ENCODE peak calls at places on chromosomes 3 and 15, in seven cellular contexts. One of them, this sample, is unnamed.

GRCh38 chr3:13667330-13667729 is 118.4 kb downstream of the FBLN2 start:
- DNase-seq in body of pancreas: no peak
- DNase-seq in Panc1: no peak
- DNase-seq in fibroblast of lung: no peak
- DNase-seq in Karpas-422: no peak
- DNase-seq in heart right ventricle: no peak
- DNase-seq in psoas muscle: no peak
- DNase-seq in this sample: no peak

GRCh38 chr3:144055604-144056003 is 84.0 kb downstream of the DIPK2A start:
- DNase-seq in body of pancreas: no peak
- DNase-seq in Panc1: no peak
- DNase-seq in fibroblast of lung: no peak
- DNase-seq in Karpas-422: no peak
- DNase-seq in heart right ventricle: no peak
- DNase-seq in psoas muscle: no peak
- DNase-seq in this sample: no peak

GRCh38 chr15:36896949-36897348 is 203.4 kb downstream of the MEIS2 start:
- DNase-seq in body of pancreas: no peak
- DNase-seq in Panc1: no peak
- DNase-seq in fibroblast of lung: no peak
- DNase-seq in Karpas-422: no peak
- DNase-seq in heart right ventricle: no peak
- DNase-seq in psoas muscle: no peak
- DNase-seq in this sample: no peak

GRCh38 chr3:176633511-176633910 is 563.8 kb downstream of the TBL1XR1 start:
- DNase-seq in body of pancreas: no peak
- DNase-seq in Panc1: no peak
- DNase-seq in fibroblast of lung: no peak
- DNase-seq in Karpas-422: no peak
- DNase-seq in heart right ventricle: no peak
- DNase-seq in psoas muscle: no peak
- DNase-seq in this sample: no peak

GRCh38 chr3:188123170-188123920 is 30.6 kb upstream of the LPP start:
- DNase-seq in body of pancreas: no peak
- DNase-seq in Panc1: no peak
- DNase-seq in fibroblast of lung: peak; percentile 22
- DNase-seq in Karpas-422: peak; percentile 81
- DNase-seq in heart right ventricle: no peak
- DNase-seq in psoas muscle: no peak
- DNase-seq in this sample: no peak

GRCh38 chr15:76795217-76795616 is 109.9 kb downstream of the SCAPER start:
- DNase-seq in body of pancreas: no peak
- DNase-seq in Panc1: no peak
- DNase-seq in fibroblast of lung: no peak
- DNase-seq in Karpas-422: no peak
- DNase-seq in heart right ventricle: no peak
- DNase-seq in psoas muscle: no peak
- DNase-seq in this sample: no peak

GRCh38 chr15:75348563-75349350 is 1.9 kb downstream of the NEIL1 start:
- DNase-seq in body of pancreas: peak; percentile 31
- DNase-seq in Panc1: no peak
- DNase-seq in fibroblast of lung: no peak
- DNase-seq in Karpas-422: no peak
- DNase-seq in heart right ventricle: no peak
- DNase-seq in psoas muscle: no peak
- DNase-seq in this sample: no peak

GRCh38 chr3:31920310-31920709 is 60.8 kb downstream of the OSBPL10 start:
- DNase-seq in body of pancreas: no peak
- DNase-seq in Panc1: no peak
- DNase-seq in fibroblast of lung: no peak
- DNase-seq in Karpas-422: no peak
- DNase-seq in heart right ventricle: no peak
- DNase-seq in psoas muscle: no peak
- DNase-seq in this sample: no peak

GRCh38 chr3:129224984-129225393 is 24.4 kb upstream of the COPG1 start:
- DNase-seq in body of pancreas: peak; percentile 94
- DNase-seq in Panc1: peak; percentile 67
- DNase-seq in fibroblast of lung: peak; percentile 82
- DNase-seq in Karpas-422: no peak
- DNase-seq in heart right ventricle: peak; percentile 82
- DNase-seq in psoas muscle: peak; percentile 89
- DNase-seq in this sample: peak; percentile 59

GRCh38 chr3:32406481-32407408 is 15.1 kb downstream of the CMTM7 start:
- DNase-seq in body of pancreas: peak; percentile 38
- DNase-seq in Panc1: no peak
- DNase-seq in fibroblast of lung: no peak
- DNase-seq in Karpas-422: no peak
- DNase-seq in heart right ventricle: no peak
- DNase-seq in psoas muscle: no peak
- DNase-seq in this sample: no peak

GRCh38 chr15:39077998-39078397 is 502.9 kb upstream of the THBS1 start:
- DNase-seq in body of pancreas: no peak
- DNase-seq in Panc1: no peak
- DNase-seq in fibroblast of lung: no peak
- DNase-seq in Karpas-422: no peak
- DNase-seq in heart right ventricle: no peak
- DNase-seq in psoas muscle: no peak
- DNase-seq in this sample: no peak

GRCh38 chr15:78461171-78461881 is 23.3 kb downstream of the IREB2 start:
- DNase-seq in body of pancreas: no peak
- DNase-seq in Panc1: no peak
- DNase-seq in fibroblast of lung: peak; percentile 11
- DNase-seq in Karpas-422: no peak
- DNase-seq in heart right ventricle: no peak
- DNase-seq in psoas muscle: no peak
- DNase-seq in this sample: no peak

GRCh38 chr3:115239717-115240116 is 92.6 kb upstream of the ZBTB20 start:
- DNase-seq in body of pancreas: peak; percentile 53
- DNase-seq in Panc1: peak; percentile 59
- DNase-seq in fibroblast of lung: peak; percentile 87
- DNase-seq in Karpas-422: no peak
- DNase-seq in heart right ventricle: peak; percentile 13
- DNase-seq in psoas muscle: peak; percentile 33
- DNase-seq in this sample: peak; percentile 41

GRCh38 chr3:186772886-186773417 is 10.4 kb upstream of the EIF4A2 start:
- DNase-seq in body of pancreas: peak; percentile 70
- DNase-seq in Panc1: no peak
- DNase-seq in fibroblast of lung: no peak
- DNase-seq in Karpas-422: peak; percentile 94
- DNase-seq in heart right ventricle: peak; percentile 70
- DNase-seq in psoas muscle: peak; percentile 72
- DNase-seq in this sample: peak; percentile 53

GRCh38 chr3:190155752-190156151 is 35.1 kb upstream of the P3H2 start:
- DNase-seq in body of pancreas: no peak
- DNase-seq in Panc1: no peak
- DNase-seq in fibroblast of lung: no peak
- DNase-seq in Karpas-422: peak; percentile 35
- DNase-seq in heart right ventricle: no peak
- DNase-seq in psoas muscle: no peak
- DNase-seq in this sample: no peak

GRCh38 chr3:61964566-61964965 is 403.2 kb downstream of the PTPRG start:
- DNase-seq in body of pancreas: no peak
- DNase-seq in Panc1: no peak
- DNase-seq in fibroblast of lung: no peak
- DNase-seq in Karpas-422: no peak
- DNase-seq in heart right ventricle: no peak
- DNase-seq in psoas muscle: no peak
- DNase-seq in this sample: no peak

GRCh38 chr15:49235446-49236207 is 65.6 kb downstream of the GALK2 start:
- DNase-seq in body of pancreas: peak; percentile 57
- DNase-seq in Panc1: peak; percentile 56
- DNase-seq in fibroblast of lung: peak; percentile 94
- DNase-seq in Karpas-422: peak; percentile 85
- DNase-seq in heart right ventricle: no peak
- DNase-seq in psoas muscle: peak; percentile 30
- DNase-seq in this sample: peak; percentile 49

GRCh38 chr3:124986153-124987143 is 51.9 kb upstream of the MUC13 start:
- DNase-seq in body of pancreas: no peak
- DNase-seq in Panc1: no peak
- DNase-seq in fibroblast of lung: peak; percentile 90
- DNase-seq in Karpas-422: no peak
- DNase-seq in heart right ventricle: no peak
- DNase-seq in psoas muscle: no peak
- DNase-seq in this sample: no peak

GRCh38 chr3:139119331-139120025 is 74.8 kb upstream of the PRR23C start:
- DNase-seq in body of pancreas: no peak
- DNase-seq in Panc1: no peak
- DNase-seq in fibroblast of lung: no peak
- DNase-seq in Karpas-422: no peak
- DNase-seq in heart right ventricle: no peak
- DNase-seq in psoas muscle: no peak
- DNase-seq in this sample: no peak

GRCh38 chr3:185052631-185053030 is 100.2 kb downstream of the C3orf70 start:
- DNase-seq in body of pancreas: no peak
- DNase-seq in Panc1: no peak
- DNase-seq in fibroblast of lung: no peak
- DNase-seq in Karpas-422: no peak
- DNase-seq in heart right ventricle: no peak
- DNase-seq in psoas muscle: no peak
- DNase-seq in this sample: no peak

GRCh38 chr3:9175421-9175820 is 74.0 kb downstream of the SRGAP3 start:
- DNase-seq in body of pancreas: peak; percentile 56
- DNase-seq in Panc1: no peak
- DNase-seq in fibroblast of lung: no peak
- DNase-seq in Karpas-422: no peak
- DNase-seq in heart right ventricle: no peak
- DNase-seq in psoas muscle: no peak
- DNase-seq in this sample: no peak

GRCh38 chr15:70033529-70034140 is 64.1 kb downstream of the TLE3 start:
- DNase-seq in body of pancreas: no peak
- DNase-seq in Panc1: no peak
- DNase-seq in fibroblast of lung: peak; percentile 81
- DNase-seq in Karpas-422: no peak
- DNase-seq in heart right ventricle: no peak
- DNase-seq in psoas muscle: no peak
- DNase-seq in this sample: no peak

GRCh38 chr15:98812711-98813441 is 164.5 kb downstream of the IGF1R start:
- DNase-seq in body of pancreas: peak; percentile 35
- DNase-seq in Panc1: no peak
- DNase-seq in fibroblast of lung: no peak
- DNase-seq in Karpas-422: no peak
- DNase-seq in heart right ventricle: no peak
- DNase-seq in psoas muscle: no peak
- DNase-seq in this sample: no peak

GRCh38 chr15:98809273-98809672 is 160.9 kb downstream of the IGF1R start:
- DNase-seq in body of pancreas: peak; percentile 60
- DNase-seq in Panc1: no peak
- DNase-seq in fibroblast of lung: no peak
- DNase-seq in Karpas-422: no peak
- DNase-seq in heart right ventricle: peak; percentile 46
- DNase-seq in psoas muscle: no peak
- DNase-seq in this sample: no peak

GRCh38 chr15:98813956-98814355 is 165.6 kb downstream of the IGF1R start:
- DNase-seq in body of pancreas: no peak
- DNase-seq in Panc1: no peak
- DNase-seq in fibroblast of lung: no peak
- DNase-seq in Karpas-422: no peak
- DNase-seq in heart right ventricle: no peak
- DNase-seq in psoas muscle: no peak
- DNase-seq in this sample: no peak

GRCh38 chr15:98817745-98818144 is 169.4 kb downstream of the IGF1R start:
- DNase-seq in body of pancreas: no peak
- DNase-seq in Panc1: no peak
- DNase-seq in fibroblast of lung: no peak
- DNase-seq in Karpas-422: no peak
- DNase-seq in heart right ventricle: no peak
- DNase-seq in psoas muscle: no peak
- DNase-seq in this sample: no peak

GRCh38 chr15:98815207-98815606 is 166.9 kb downstream of the IGF1R start:
- DNase-seq in body of pancreas: no peak
- DNase-seq in Panc1: no peak
- DNase-seq in fibroblast of lung: no peak
- DNase-seq in Karpas-422: no peak
- DNase-seq in heart right ventricle: no peak
- DNase-seq in psoas muscle: no peak
- DNase-seq in this sample: no peak
- H3K9me3 ChIP-seq in body of pancreas: no peaks in the 10 kb centered on the region
- H3K9me3 ChIP-seq in Panc1: no peaks in the 10 kb centered on the region
- H3K9me3 ChIP-seq in fibroblast of lung: no peaks in the 10 kb centered on the region
- H3K9me3 ChIP-seq in Karpas-422: no peaks in the 10 kb centered on the region
- H3K9me3 ChIP-seq in heart right ventricle: no peaks in the 10 kb centered on the region
- H3K9me3 ChIP-seq in psoas muscle: no peaks in the 10 kb centered on the region
- H3K9me3 ChIP-seq in this sample: no peaks in the 10 kb centered on the region

DNA sequence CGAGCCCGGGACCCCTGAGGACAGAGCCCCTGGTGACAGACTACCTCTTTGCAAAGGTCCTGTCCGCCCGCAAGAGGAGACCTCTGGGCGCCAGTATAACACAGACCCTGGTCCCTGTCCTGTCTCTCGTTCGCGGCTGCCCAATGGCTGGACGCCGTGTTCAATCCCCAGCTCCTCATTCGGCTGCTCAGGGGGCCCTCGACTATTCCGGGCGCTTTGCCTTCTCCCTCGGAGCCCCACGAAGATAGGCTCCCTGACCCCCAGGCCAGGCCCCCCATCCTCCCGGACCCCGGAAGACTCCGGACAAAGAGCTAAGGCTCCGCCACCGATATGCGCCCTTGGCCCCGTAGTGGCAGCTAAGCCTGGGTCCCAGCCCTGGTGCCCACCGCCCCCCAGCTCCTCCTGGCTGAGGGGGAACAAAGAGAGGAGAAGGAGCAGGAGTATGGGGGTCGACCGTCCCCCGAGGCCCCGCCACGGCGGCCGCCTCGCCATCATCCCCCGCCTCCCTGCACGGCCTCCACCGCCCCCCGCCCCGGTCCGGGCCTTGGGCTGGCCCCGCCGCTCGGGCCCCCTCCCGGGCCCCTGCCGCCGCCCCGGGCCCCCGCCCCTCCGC is 440 bp downstream of the CELSR3 start:
- DNase-seq in body of pancreas: no peak
- DNase-seq in Panc1: no peak
- DNase-seq in fibroblast of lung: no peak
- DNase-seq in Karpas-422: no peak
- DNase-seq in heart right ventricle: no peak
- DNase-seq in psoas muscle: no peak
- DNase-seq in this sample: no peak
- H3K4me3 ChIP-seq in body of pancreas: no peak overlapping the region
- H3K4me3 ChIP-seq in Panc1: peak overlapping the region; percentile 52
- H3K4me3 ChIP-seq in fibroblast of lung: peak overlapping the region; percentile 71
- H3K4me3 ChIP-seq in Karpas-422: no peak overlapping the region
- H3K4me3 ChIP-seq in heart right ventricle: peak overlapping the region; percentile 68
- H3K4me3 ChIP-seq in psoas muscle: no peak overlapping the region
- H3K4me3 ChIP-seq in this sample: peak overlapping the region; percentile 52

GRCh38 chr3:59839283-59839682 is 789.5 kb upstream of the CFAP20DC start:
- DNase-seq in body of pancreas: no peak
- DNase-seq in Panc1: no peak
- DNase-seq in fibroblast of lung: peak; percentile 75
- DNase-seq in Karpas-422: no peak
- DNase-seq in heart right ventricle: no peak
- DNase-seq in psoas muscle: no peak
- DNase-seq in this sample: no peak
- H3K9me3 ChIP-seq in body of pancreas: no peaks in the 10 kb centered on the region
- H3K9me3 ChIP-seq in Panc1: no peaks in the 10 kb centered on the region
- H3K9me3 ChIP-seq in fibroblast of lung: no peaks in the 10 kb centered on the region
- H3K9me3 ChIP-seq in Karpas-422: no peaks in the 10 kb centered on the region
- H3K9me3 ChIP-seq in heart right ventricle: no peaks in the 10 kb centered on the region
- H3K9me3 ChIP-seq in psoas muscle: no peaks in the 10 kb centered on the region
- H3K9me3 ChIP-seq in this sample: peaks cover 3% of the 10 kb centered on the region

DNA sequence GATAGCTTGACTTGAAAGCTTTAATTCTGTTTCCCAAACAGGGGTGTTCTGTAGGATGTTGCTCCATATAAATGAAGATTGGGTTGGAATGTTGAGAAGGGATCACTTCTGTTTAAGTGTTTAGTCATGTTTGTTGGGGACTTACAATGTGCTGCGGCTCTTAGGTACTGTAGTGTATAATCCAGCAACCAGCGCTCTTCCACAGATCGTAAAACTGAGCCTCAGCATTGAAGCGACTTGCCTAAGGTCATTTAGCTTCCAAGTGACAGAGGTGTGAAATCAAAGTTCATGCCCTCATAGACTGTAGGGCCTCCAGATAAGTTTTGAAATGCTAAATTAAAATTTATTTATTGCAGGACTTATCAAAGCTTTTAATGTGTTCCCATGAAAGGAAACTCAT is 1.8 kb downstream of the MKRN2 start:
- DNase-seq in body of pancreas: no peak
- DNase-seq in Panc1: no peak
- DNase-seq in fibroblast of lung: no peak
- DNase-seq in Karpas-422: no peak
- DNase-seq in heart right ventricle: no peak
- DNase-seq in psoas muscle: no peak
- DNase-seq in this sample: no peak
- H3K4me3 ChIP-seq in body of pancreas: no peak overlapping the region
- H3K4me3 ChIP-seq in Panc1: peak overlapping the region; percentile 88
- H3K4me3 ChIP-seq in fibroblast of lung: peak overlapping the region; percentile 94
- H3K4me3 ChIP-seq in Karpas-422: peak overlapping the region; percentile 80
- H3K4me3 ChIP-seq in heart right ventricle: peak overlapping the region; percentile 81
- H3K4me3 ChIP-seq in psoas muscle: peak overlapping the region; percentile 92
- H3K4me3 ChIP-seq in this sample: no peak overlapping the region

This sample was measured in tibial nerve.